ENCODE peak calls at places on chromosomes 2 and 18, in five cellular contexts. One of them, this sample, is unnamed.

GRCh38 chr18:22228930-22229329 is 59.5 kb downstream of the GATA6 start:
- DNase-seq in HFF-Myc: no peak
- DNase-seq in AG04449: no peak
- DNase-seq in aorta: no peak
- DNase-seq in heart right ventricle: no peak
- DNase-seq in this sample: no peak

GRCh38 chr2:211132046-211132445 is 575.6 kb downstream of the CPS1 start:
- DNase-seq in HFF-Myc: no peak
- DNase-seq in AG04449: no peak
- DNase-seq in aorta: no peak
- DNase-seq in heart right ventricle: no peak
- DNase-seq in this sample: no peak

GRCh38 chr2:219159771-219160185 is 837 bp downstream of the NHEJ1 start:
- DNase-seq in HFF-Myc: no peak
- DNase-seq in AG04449: no peak
- DNase-seq in aorta: no peak
- DNase-seq in heart right ventricle: no peak
- DNase-seq in this sample: no peak

GRCh38 chr18:33812186-33812585 is 234.2 kb downstream of the ASXL3 start:
- DNase-seq in HFF-Myc: no peak
- DNase-seq in AG04449: no peak
- DNase-seq in aorta: no peak
- DNase-seq in heart right ventricle: no peak
- DNase-seq in this sample: no peak

GRCh38 chr2:57022496-57022895 is 838.7 kb downstream of the CCDC85A start:
- DNase-seq in HFF-Myc: no peak
- DNase-seq in AG04449: no peak
- DNase-seq in aorta: no peak
- DNase-seq in heart right ventricle: no peak
- DNase-seq in this sample: no peak

GRCh38 chr2:188665196-188665595 is 309.0 kb upstream of the COL3A1 start:
- DNase-seq in HFF-Myc: no peak
- DNase-seq in AG04449: no peak
- DNase-seq in aorta: no peak
- DNase-seq in heart right ventricle: no peak
- DNase-seq in this sample: no peak

GRCh38 chr2:88265352-88265960 is 95.3 kb downstream of the THNSL2 start:
- DNase-seq in HFF-Myc: peak
- DNase-seq in AG04449: no peak
- DNase-seq in aorta: no peak
- DNase-seq in heart right ventricle: peak
- DNase-seq in this sample: peak

GRCh38 chr2:219308142-219309093 is 783 bp downstream of the PTPRN start:
- DNase-seq in HFF-Myc: no peak
- DNase-seq in AG04449: no peak
- DNase-seq in aorta: peak
- DNase-seq in heart right ventricle: peak
- DNase-seq in this sample: peak

GRCh38 chr2:208363485-208363884 is 43.1 kb upstream of the PTH2R start:
- DNase-seq in HFF-Myc: peak
- DNase-seq in AG04449: peak
- DNase-seq in aorta: no peak
- DNase-seq in heart right ventricle: no peak
- DNase-seq in this sample: peak

GRCh38 chr2:36812196-36812595 is 115.7 kb downstream of the VIT start:
- DNase-seq in HFF-Myc: no peak
- DNase-seq in AG04449: no peak
- DNase-seq in aorta: no peak
- DNase-seq in heart right ventricle: no peak
- DNase-seq in this sample: no peak

GRCh38 chr18:23844991-23845680 is 155.9 kb downstream of the LAMA3 start:
- DNase-seq in HFF-Myc: no peak
- DNase-seq in AG04449: no peak
- DNase-seq in aorta: no peak
- DNase-seq in heart right ventricle: no peak
- DNase-seq in this sample: no peak

GRCh38 chr2:12987246-12987645 is 270.5 kb downstream of the TRIB2 start:
- DNase-seq in HFF-Myc: no peak
- DNase-seq in AG04449: no peak
- DNase-seq in aorta: no peak
- DNase-seq in heart right ventricle: no peak
- DNase-seq in this sample: no peak

GRCh38 chr2:38875227-38875575 is 533 bp downstream of the DHX57 start:
- DNase-seq in HFF-Myc: no peak
- DNase-seq in AG04449: no peak
- DNase-seq in aorta: no peak
- DNase-seq in heart right ventricle: no peak
- DNase-seq in this sample: no peak

GRCh38 chr2:189660803-189661147 is 484 bp upstream of the ASNSD1 start:
- DNase-seq in HFF-Myc: no peak
- DNase-seq in AG04449: no peak
- DNase-seq in aorta: no peak
- DNase-seq in heart right ventricle: no peak
- DNase-seq in this sample: no peak

GRCh38 chr2:219713110-219713509 is 85.7 kb downstream of the SLC4A3 start:
- DNase-seq in HFF-Myc: no peak
- DNase-seq in AG04449: no peak
- DNase-seq in aorta: no peak
- DNase-seq in heart right ventricle: no peak
- DNase-seq in this sample: no peak

GRCh38 chr2:179455824-179456223 is 191.2 kb upstream of the SESTD1 start:
- DNase-seq in HFF-Myc: no peak
- DNase-seq in AG04449: peak
- DNase-seq in aorta: no peak
- DNase-seq in heart right ventricle: no peak
- DNase-seq in this sample: no peak

GRCh38 chr18:77737412-77737811 is 487.8 kb downstream of the GALR1 start:
- DNase-seq in HFF-Myc: no peak
- DNase-seq in AG04449: no peak
- DNase-seq in aorta: no peak
- DNase-seq in heart right ventricle: no peak
- DNase-seq in this sample: no peak

GRCh38 chr2:108870069-108870644 is 83.6 kb downstream of the CCDC138 start:
- DNase-seq in HFF-Myc: no peak
- DNase-seq in AG04449: no peak
- DNase-seq in aorta: no peak
- DNase-seq in heart right ventricle: no peak
- DNase-seq in this sample: no peak

GRCh38 chr2:217978536-217979150 is 24.2 kb downstream of the TNS1 start:
- DNase-seq in HFF-Myc: no peak
- DNase-seq in AG04449: no peak
- DNase-seq in aorta: peak
- DNase-seq in heart right ventricle: no peak
- DNase-seq in this sample: no peak

GRCh38 chr2:53202063-53202462 is 565.5 kb upstream of the CHAC2 start:
- DNase-seq in HFF-Myc: peak
- DNase-seq in AG04449: peak
- DNase-seq in aorta: no peak
- DNase-seq in heart right ventricle: no peak
- DNase-seq in this sample: peak

GRCh38 chr18:69968073-69968472 is 20.4 kb upstream of the CD226 start:
- DNase-seq in HFF-Myc: no peak
- DNase-seq in AG04449: no peak
- DNase-seq in aorta: no peak
- DNase-seq in heart right ventricle: no peak
- DNase-seq in this sample: no peak

GRCh38 chr2:218985325-218986091 is 524 bp upstream of the FEV start:
- DNase-seq in HFF-Myc: no peak
- DNase-seq in AG04449: no peak
- DNase-seq in aorta: peak
- DNase-seq in heart right ventricle: no peak
- DNase-seq in this sample: no peak

GRCh38 chr18:76875390-76876330 is 53.3 kb downstream of the ZNF236 start:
- DNase-seq in HFF-Myc: no peak
- DNase-seq in AG04449: no peak
- DNase-seq in aorta: no peak
- DNase-seq in heart right ventricle: peak
- DNase-seq in this sample: no peak

GRCh38 chr2:241315879-241316700 is at the start of gene SEPTIN2:
- DNase-seq in HFF-Myc: no peak
- DNase-seq in AG04449: no peak
- DNase-seq in aorta: peak
- DNase-seq in heart right ventricle: peak
- DNase-seq in this sample: peak

GRCh38 chr2:114330594-114330993 is 111.8 kb upstream of the DPP10 start:
- DNase-seq in HFF-Myc: no peak
- DNase-seq in AG04449: no peak
- DNase-seq in aorta: no peak
- DNase-seq in heart right ventricle: no peak
- DNase-seq in this sample: no peak

GRCh38 chr2:220051716-220052115 is 424.3 kb downstream of the SLC4A3 start:
- DNase-seq in HFF-Myc: no peak
- DNase-seq in AG04449: no peak
- DNase-seq in aorta: no peak
- DNase-seq in heart right ventricle: no peak
- DNase-seq in this sample: no peak

GRCh38 chr2:4219121-4219520 is 515.7 kb downstream of the DCDC2C start:
- DNase-seq in HFF-Myc: no peak
- DNase-seq in AG04449: no peak
- DNase-seq in aorta: no peak
- DNase-seq in heart right ventricle: no peak
- DNase-seq in this sample: no peak
- H3K4me3 ChIP-seq in HFF-Myc: no peak
- H3K4me3 ChIP-seq in AG04449: no peak
- H3K4me3 ChIP-seq in aorta: no peak
- H3K4me3 ChIP-seq in heart right ventricle: no peak
- H3K4me3 ChIP-seq in this sample: no peak

DNA sequence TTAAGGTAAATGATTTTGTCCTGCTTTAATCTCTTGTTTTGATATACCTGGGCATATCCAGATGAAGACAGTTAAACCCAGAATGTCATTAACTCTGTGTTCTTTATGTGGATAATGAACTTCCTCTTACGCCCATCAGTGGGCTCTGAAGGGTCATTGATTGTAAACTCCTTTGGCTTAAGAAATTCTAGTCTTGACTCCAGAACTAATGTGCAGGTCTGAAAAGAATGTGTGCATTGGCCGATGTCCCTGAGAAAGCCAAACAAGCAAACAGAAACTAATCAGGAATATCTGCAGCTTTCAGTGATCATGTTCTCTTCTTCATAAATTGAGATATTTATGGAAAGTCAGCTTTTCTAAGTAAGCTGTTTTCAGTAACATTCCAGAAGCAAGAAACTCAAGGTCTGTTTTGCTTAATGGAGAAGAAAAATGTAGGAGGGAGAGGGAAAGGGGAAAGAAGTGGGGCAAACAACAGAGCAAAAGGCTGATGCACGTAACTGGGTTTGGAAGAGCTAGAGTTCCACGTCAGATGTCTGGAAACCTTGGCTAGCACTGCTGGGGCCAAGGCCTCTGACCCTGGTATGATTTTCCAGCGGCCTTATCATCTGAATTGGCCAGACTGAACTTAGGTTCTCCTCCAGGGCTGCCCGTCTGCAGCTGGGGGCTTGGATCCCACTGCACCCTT is 61.3 kb upstream of the FHL2 start:
- DNase-seq in HFF-Myc: no peak
- DNase-seq in AG04449: no peak
- DNase-seq in aorta: no peak
- DNase-seq in heart right ventricle: no peak
- DNase-seq in this sample: no peak
- H3K4me3 ChIP-seq in HFF-Myc: no peak
- H3K4me3 ChIP-seq in AG04449: no peak
- H3K4me3 ChIP-seq in aorta: no peak
- H3K4me3 ChIP-seq in heart right ventricle: no peak
- H3K4me3 ChIP-seq in this sample: no peak

DNA sequence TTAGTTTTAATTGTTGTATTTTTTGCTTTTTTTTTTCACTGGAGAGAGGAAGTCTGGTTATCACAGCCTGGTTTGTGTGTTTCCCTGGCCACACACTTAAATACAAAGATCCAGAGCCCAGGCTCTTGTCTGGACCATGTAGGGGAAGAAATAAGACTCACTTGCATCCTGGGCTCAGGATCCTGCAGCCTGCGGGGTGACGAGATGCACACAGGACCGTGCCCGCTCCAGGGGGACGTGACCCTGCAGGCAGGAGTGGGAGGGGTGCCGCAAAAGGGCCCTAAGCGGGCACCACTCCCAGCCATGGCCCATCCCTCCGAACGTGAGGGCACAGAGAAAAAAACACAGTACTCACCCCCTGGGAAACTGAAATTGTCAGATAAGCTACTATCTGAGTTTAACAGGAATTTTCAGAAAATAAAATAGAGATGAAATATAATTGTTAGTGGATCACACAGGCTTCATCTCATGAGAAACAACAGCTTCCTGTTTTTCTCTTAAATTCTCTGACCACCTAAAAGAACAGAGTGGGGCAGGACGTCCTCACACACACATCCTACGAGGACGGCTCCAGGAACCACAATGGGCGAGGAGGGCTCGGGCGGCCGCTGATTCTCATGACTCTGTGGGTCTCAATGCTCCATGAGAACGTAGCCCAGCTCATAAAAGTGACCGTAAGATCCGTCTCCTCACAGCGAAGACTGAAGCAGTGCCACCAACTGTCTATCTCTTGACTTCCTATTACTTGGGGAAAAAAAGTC is 142.6 kb upstream of the ALKAL2 start:
- DNase-seq in HFF-Myc: no peak
- DNase-seq in AG04449: no peak
- DNase-seq in aorta: no peak
- DNase-seq in heart right ventricle: no peak
- DNase-seq in this sample: no peak
- H3K4me3 ChIP-seq in HFF-Myc: no peak
- H3K4me3 ChIP-seq in AG04449: no peak
- H3K4me3 ChIP-seq in aorta: no peak
- H3K4me3 ChIP-seq in heart right ventricle: no peak
- H3K4me3 ChIP-seq in this sample: no peak

GRCh38 chr2:239304533-239305221 is 96.1 kb downstream of the HDAC4 start:
- DNase-seq in HFF-Myc: no peak
- DNase-seq in AG04449: no peak
- DNase-seq in aorta: peak
- DNase-seq in heart right ventricle: no peak
- DNase-seq in this sample: no peak

GRCh38 chr2:239307221-239307569 is 93.6 kb downstream of the HDAC4 start:
- DNase-seq in HFF-Myc: no peak
- DNase-seq in AG04449: no peak
- DNase-seq in aorta: no peak
- DNase-seq in heart right ventricle: no peak
- DNase-seq in this sample: no peak

GRCh38 chr2:239305222-239305575 is 95.6 kb downstream of the HDAC4 start:
- DNase-seq in HFF-Myc: no peak
- DNase-seq in AG04449: no peak
- DNase-seq in aorta: peak
- DNase-seq in heart right ventricle: no peak
- DNase-seq in this sample: no peak

GRCh38 chr2:239306274-239307220 is 94.3 kb downstream of the HDAC4 start:
- DNase-seq in HFF-Myc: no peak
- DNase-seq in AG04449: no peak
- DNase-seq in aorta: peak
- DNase-seq in heart right ventricle: no peak
- DNase-seq in this sample: no peak

DNA sequence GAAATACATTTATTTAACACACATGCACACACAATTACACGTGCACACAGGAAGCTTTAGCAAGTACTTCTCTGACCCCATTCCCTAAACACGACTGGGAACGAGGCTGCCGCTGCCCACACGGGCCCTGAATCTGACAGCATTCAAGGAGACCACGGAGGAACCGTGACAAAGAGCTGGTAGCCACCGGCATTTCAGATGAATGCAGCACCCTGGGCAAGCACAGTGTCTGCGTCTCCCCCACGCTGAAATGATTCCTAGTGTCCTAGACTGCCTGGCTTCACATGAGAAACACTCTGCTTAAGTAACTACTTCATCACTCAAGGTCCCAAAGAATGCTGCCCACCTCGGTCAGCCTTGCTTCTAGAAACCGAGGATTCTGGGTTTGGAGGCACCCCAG is 95.0 kb downstream of the HDAC4 start:
- DNase-seq in HFF-Myc: no peak
- DNase-seq in AG04449: no peak
- DNase-seq in aorta: peak
- DNase-seq in heart right ventricle: no peak
- DNase-seq in this sample: no peak
- H3K4me3 ChIP-seq in HFF-Myc: no peak
- H3K4me3 ChIP-seq in AG04449: no peak
- H3K4me3 ChIP-seq in aorta: no peak
- H3K4me3 ChIP-seq in heart right ventricle: no peak
- H3K4me3 ChIP-seq in this sample: no peak

This sample was measured in skeletal muscle cell.